ENCODE peak calls at places on chromosome 12, in four cellular contexts. W, U, T and C are unnamed samples.

GRCh38 chr12:120229583-120230325 is 28.8 kb upstream of the RPLP0 start:
- DNase-seq in W (no peak), U (no peak), T (no peak), C (no peak)

GRCh38 chr12:110546339-110546738 is 36.8 kb downstream of the PPTC7 start:
- DNase-seq in W (no peak), U (no peak), T (no peak), C (no peak)

GRCh38 chr12:124240493-124240892 is 54.4 kb upstream of the RFLNA start:
- DNase-seq in W (no peak), U (no peak), T (no peak), C (no peak)

GRCh38 chr12:53048780-53049401 is 974 bp upstream of the TNS2 start:
- DNase-seq in W (no peak), U (no peak), T (no peak), C (no peak)

GRCh38 chr12:111784953-111785352 is 18.2 kb downstream of the ALDH2 start:
- DNase-seq in W (no peak), U (no peak), T (no peak), C (no peak)

GRCh38 chr12:85489194-85489593 is 209.2 kb downstream of the ALX1 start:
- DNase-seq in W (no peak), U (no peak), T (no peak), C (no peak)

GRCh38 chr12:131057722-131058515 is 104.2 kb downstream of the ADGRD1 start:
- DNase-seq in W (no peak), U (no peak), T (no peak), C (no peak)

GRCh38 chr12:123937707-123938600 is 34.7 kb downstream of the CCDC92 start:
- DNase-seq in W (no peak), U (no peak), T (no peak), C (no peak)